ENCODE peak calls at places on chromosomes 16 and 17, in four cellular contexts. S is activated naive CD8-positive, alpha-beta T cell treated with anti-CD3 and anti-CD28 coated beads, Interleukin-2, amount 50 U/mL, for 24 hours; W is activated CD8-positive, alpha-beta T cell treated with anti-CD3 and anti-CD28 coated beads, Interleukin-2, amount 10 ng/mL, durations not matched to agents 7 days and 5 days; Z is right cardiac atrium. Y is an unnamed sample.

GRCh38 chr16:15642557-15643452 is at the start of gene MARF1:
- ATAC-seq in S (peak), W (peak), Z (peak), Y (peak)

GRCh38 chr16:23124315-23124714 is 24.9 kb downstream of the USP31 start:
- ATAC-seq in S (peak), W (no peak), Z (peak), Y (peak)

GRCh38 chr16:85249418-85249817 is 137.1 kb upstream of the CIBAR2 start:
- ATAC-seq in S (no peak), W (no peak), Z (no peak), Y (no peak)

GRCh38 chr16:79037429-79038373 is 562.8 kb downstream of the MAF start:
- ATAC-seq in S (no peak), W (no peak), Z (no peak), Y (no peak)

GRCh38 chr16:67685388-67686112 is 18.9 kb downstream of the C16orf86 start:
- ATAC-seq in S (no peak), W (no peak), Z (no peak), Y (no peak)

GRCh38 chr17:13918247-13918646 is 151.1 kb upstream of the COX10 start:
- ATAC-seq in S (no peak), W (no peak), Z (no peak), Y (no peak)

GRCh38 chr17:67260051-67260987 is 15.3 kb upstream of the HELZ start:
- ATAC-seq in S (no peak), W (no peak), Z (peak), Y (peak)

GRCh38 chr16:69793521-69793920 is 31.4 kb downstream of the WWP2 start:
- ATAC-seq in S (no peak), W (no peak), Z (no peak), Y (no peak)

GRCh38 chr17:5241861-5242671 is 7.4 kb upstream of the SCIMP start:
- ATAC-seq in S (peak), W (peak), Z (no peak), Y (no peak)

GRCh38 chr16:414395-415169 is 10.9 kb upstream of the RAB11FIP3 start:
- ATAC-seq in S (no peak), W (no peak), Z (no peak), Y (no peak)

GRCh38 chr16:57283214-57283955 is 1.1 kb downstream of the PLLP start:
- ATAC-seq in S (no peak), W (no peak), Z (peak), Y (peak)

GRCh38 chr17:75639771-75640555 is 6.7 kb downstream of the SMIM5 start:
- ATAC-seq in S (no peak), W (no peak), Z (no peak), Y (no peak)

GRCh38 chr17:77096570-77097214 is 44.1 kb upstream of the SEC14L1 start:
- ATAC-seq in S (peak), W (peak), Z (peak), Y (peak)

GRCh38 chr16:85616608-85617311 is 3.6 kb downstream of the GSE1 start:
- ATAC-seq in S (peak), W (peak), Z (peak), Y (no peak)

GRCh38 chr16:86657972-86658371 is 79.6 kb downstream of the FOXL1 start:
- ATAC-seq in S (no peak), W (no peak), Z (no peak), Y (no peak)

GRCh38 chr16:252366-253337 is 18.0 kb downstream of the FAM234A start:
- ATAC-seq in S (peak), W (peak), Z (peak), Y (no peak)

Y was measured in gastroesophageal sphincter.